ENCODE peak calls at places on chromosomes 4 and X, in five cellular contexts. D, C, A, E and P are unnamed samples. For H3K9me3, the result is how much of the 10 kb centered on the place peaks cover.

GRCh38 chrX:144006811-144007210 is 122.9 kb downstream of the UBE2NL start:
- DNase-seq in E (no peak), D (no peak), A (no peak), C (no peak), P (no peak)

GRCh38 chr4:39698424-39699009 is 581 bp downstream of the UBE2K start:
- DNase-seq in C (peak), A (peak), E (peak), D (peak), P (peak)

GRCh38 chr4:128255906-128256305 is 31.7 kb downstream of the PGRMC2 start:
- DNase-seq in A (no peak), C (no peak), D (no peak), E (no peak), P (no peak)

GRCh38 chr4:74441744-74442143 is 3.2 kb upstream of the AREG start:
- DNase-seq in C (no peak), D (no peak), A (no peak), E (no peak), P (no peak)

GRCh38 chr4:38037627-38038026 is 77.4 kb downstream of the PTTG2 start:
- DNase-seq in E (no peak), C (no peak), A (no peak), D (no peak), P (no peak)

GRCh38 chr4:98930311-98930865 is 1.5 kb upstream of the EIF4E start:
- DNase-seq in E (no peak), A (no peak), C (no peak), D (no peak), P (no peak)

GRCh38 chr4:8394806-8395205 is 45.7 kb downstream of the ACOX3 start:
- DNase-seq in C (no peak), E (no peak), A (no peak), D (no peak), P (no peak)

GRCh38 chr4:85430697-85431096 is 44.3 kb upstream of the ARHGAP24 start:
- DNase-seq in D (no peak), A (no peak), E (no peak), C (no peak), P (no peak)

GRCh38 chr4:2534904-2535385 is 1.5 kb upstream of the FAM193A start:
- DNase-seq in A (no peak), E (peak), C (no peak), D (no peak), P (peak)

GRCh38 chr4:123064390-123064789 is 142.0 kb upstream of the NUDT6 start:
- DNase-seq in D (no peak), C (no peak), A (no peak), E (no peak), P (no peak)

GRCh38 chrX:42943051-42943450 is 165.1 kb upstream of the PPP1R2C start:
- DNase-seq in C (no peak), A (no peak), E (no peak), D (no peak), P (no peak)

GRCh38 chrX:42946544-42947223 is 168.7 kb upstream of the PPP1R2C start:
- DNase-seq in E (no peak), C (no peak), D (no peak), A (no peak), P (no peak)

GRCh38 chrX:42941671-42942070 is 163.7 kb upstream of the PPP1R2C start:
- DNase-seq in C (no peak), D (no peak), A (no peak), E (no peak), P (no peak)

GRCh38 chrX:42948723-42949122 is 170.8 kb upstream of the PPP1R2C start:
- DNase-seq in C (no peak), E (no peak), D (no peak), A (no peak), P (no peak)

GRCh38 chrX:42944381-42944998 is 166.5 kb upstream of the PPP1R2C start:
- DNase-seq in C (no peak), E (no peak), D (no peak), A (no peak), P (no peak)
- H3K9me3 ChIP-seq in C (under half), E (under half), D (under half), A (under half), P (under half)

DNA sequence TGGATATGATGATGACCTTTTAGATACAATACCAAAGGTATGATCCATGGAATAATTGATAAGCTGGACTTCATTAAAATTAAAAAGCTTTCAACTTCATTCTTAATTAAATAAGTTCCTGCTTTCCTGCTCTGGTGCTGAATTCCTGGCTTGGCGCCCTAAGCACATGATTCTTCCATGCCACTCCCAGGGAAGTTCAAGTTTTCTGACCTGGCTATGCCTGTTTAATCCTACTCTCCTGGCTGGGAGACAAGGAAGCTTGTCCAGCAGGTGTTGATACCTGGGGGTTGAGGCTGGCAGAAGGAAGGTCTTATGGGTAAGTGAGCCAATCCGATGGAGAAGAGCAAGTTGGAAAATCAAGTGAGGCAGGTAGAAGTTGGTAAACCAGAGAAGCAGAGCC is 24.3 kb downstream of the XKRX start:
- DNase-seq in C (no peak), D (no peak), E (no peak), A (no peak), P (no peak)
- H3K9me3 ChIP-seq in C (under half), D (under half), E (under half), A (under half), P (under half)

GRCh38 chr4:763191-763810 is 57.7 kb downstream of the PCGF3 start:
- DNase-seq in E (no peak), A (no peak), C (no peak), D (no peak), P (no peak)
- H3K9me3 ChIP-seq in E (under half), A (under half), C (under half), D (under half), P (under half)

GRCh38 chrX:2185341-2186082 is 315.3 kb downstream of the DHRSX start:
- DNase-seq in C (no peak), E (no peak), D (no peak), A (no peak), P (no peak)
- H3K9me3 ChIP-seq in C (under half), E (under half), D (under half), A (under half), P (under half)

DNA sequence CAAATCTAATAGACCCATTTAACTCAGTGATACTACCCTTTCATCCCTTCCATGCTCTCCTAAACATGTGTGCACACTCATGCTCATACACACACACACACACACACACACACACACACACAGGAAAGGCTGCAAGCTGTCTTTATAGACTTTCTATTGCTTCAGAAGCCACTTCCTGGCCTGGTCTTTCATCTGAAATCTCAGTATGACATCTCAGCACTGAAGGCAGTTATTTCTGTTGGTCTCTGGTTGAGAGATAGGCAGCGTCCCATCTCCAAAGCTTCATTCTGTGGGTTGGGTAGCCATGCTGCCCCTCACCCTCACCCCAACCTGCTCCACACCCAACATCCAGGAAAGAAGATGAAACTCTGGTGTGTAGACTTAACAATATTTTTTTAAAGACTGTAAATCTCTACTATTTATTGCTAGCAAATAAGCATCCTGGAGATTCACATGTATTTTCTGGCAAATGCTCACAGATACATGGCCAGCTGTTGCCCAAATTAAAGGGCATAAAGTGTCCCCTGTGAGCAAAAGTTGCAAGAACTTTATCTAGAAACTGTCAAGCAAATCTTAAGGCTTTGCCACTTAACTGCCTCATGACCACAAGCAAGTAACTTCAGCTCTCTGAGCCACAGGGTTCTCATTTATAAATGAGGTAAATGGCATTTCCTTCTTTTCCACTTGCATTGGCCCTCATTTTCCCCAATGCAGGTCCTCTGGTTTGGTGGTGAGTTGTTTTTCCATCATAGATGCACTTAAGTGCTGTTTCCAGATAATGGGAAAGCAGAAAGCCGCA is 189.8 kb upstream of the AFF2 start:
- DNase-seq in C (no peak), A (no peak), D (no peak), E (no peak), P (no peak)
- H3K9me3 ChIP-seq in C (under half), A (under half), D (under half), E (under half), P (under half)

DNA sequence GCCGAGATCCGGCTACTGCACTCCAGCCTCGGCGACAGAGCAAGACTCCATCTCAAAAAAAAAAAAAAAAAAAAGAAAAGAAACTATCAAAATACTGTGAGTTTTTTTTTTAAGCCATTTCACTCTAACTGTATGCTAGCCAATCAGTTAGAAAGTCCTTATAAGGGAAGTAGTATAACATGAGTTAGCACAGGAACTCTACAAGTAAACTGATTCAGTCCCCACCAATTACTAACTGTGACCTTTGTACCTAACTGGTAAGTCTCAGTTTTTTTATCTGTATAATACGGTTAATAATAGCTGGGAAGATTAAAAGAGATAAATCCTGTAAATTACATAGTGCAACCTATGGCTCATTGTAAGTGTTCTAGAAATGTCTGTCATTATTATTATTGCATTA is 35.1 kb upstream of the BRS3 start:
- DNase-seq in E (no peak), A (no peak), C (no peak), D (no peak), P (no peak)
- H3K9me3 ChIP-seq in E (under half), A (under half), C (under half), D (under half), P (under half)

GRCh38 chr4:19349416-19349815 is 902.3 kb upstream of the SLIT2 start:
- DNase-seq in C (no peak), E (no peak), D (no peak), A (no peak), P (no peak)
- H3K9me3 ChIP-seq in C (under half), E (under half), D (under half), A (under half), P (under half)

GRCh38 chrX:124229374-124229773 is 103.1 kb upstream of the TEX13D start:
- DNase-seq in D (no peak), A (no peak), E (no peak), C (no peak), P (peak)

GRCh38 chrX:124232523-124233201 is 99.8 kb upstream of the TEX13D start:
- DNase-seq in D (no peak), A (no peak), E (no peak), C (no peak), P (no peak)

GRCh38 chrX:124230573-124231300 is 101.7 kb upstream of the TEX13D start:
- DNase-seq in D (no peak), E (no peak), C (no peak), A (no peak), P (peak)

GRCh38 chrX:124228849-124229248 is 103.6 kb upstream of the TEX13D start:
- DNase-seq in A (no peak), D (no peak), C (no peak), E (no peak), P (peak)

GRCh38 chrX:124231454-124231853 is 101.0 kb upstream of the TEX13D start:
- DNase-seq in E (no peak), D (no peak), C (no peak), A (no peak), P (peak)
- H3K9me3 ChIP-seq in E (under half), D (under half), C (under half), A (under half), P (under half)

DNA sequence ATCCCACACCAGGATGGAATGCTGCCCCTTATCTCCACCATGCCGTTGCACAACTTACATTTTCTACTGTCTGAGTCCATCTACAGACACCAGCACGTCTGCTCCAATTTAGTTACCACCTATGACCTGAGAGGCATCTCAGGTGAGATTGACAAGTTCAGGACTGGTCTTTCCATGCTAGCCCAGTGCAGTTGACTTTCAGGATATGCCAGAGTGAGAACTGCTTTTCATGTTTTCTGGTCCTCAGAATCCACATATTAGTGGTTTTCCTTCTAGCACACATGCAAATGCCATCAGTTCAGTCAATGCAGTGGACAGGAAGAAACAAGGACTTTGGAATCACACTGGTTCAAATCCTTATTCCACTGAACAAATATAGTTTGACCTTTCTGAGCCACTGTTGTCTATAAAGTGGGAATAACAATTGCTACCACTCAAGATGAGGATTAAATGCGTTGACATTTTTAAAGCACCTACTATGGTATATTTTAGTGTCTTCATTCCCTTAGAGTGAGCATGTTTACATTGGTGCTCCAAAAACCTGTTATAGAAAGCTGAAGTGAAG is 38.1 kb upstream of the ANXA3 start:
- DNase-seq in D (no peak), E (no peak), C (no peak), A (no peak), P (no peak)
- H3K9me3 ChIP-seq in D (under half), E (under half), C (under half), A (under half), P (under half)